ENCODE peak calls at places on chromosomes 7 and 10, in nine cellular contexts. One of them, this sample, is unnamed.

GRCh38 chr7:55306331-55306730 is 58.8 kb upstream of the LANCL2 start:
- DNase-seq in HepG2: no peak
- DNase-seq in vagina: no peak
- DNase-seq in stomach: no peak
- DNase-seq in HCT116: no peak
- DNase-seq in heart left ventricle: no peak
- DNase-seq in spleen: no peak
- DNase-seq in ovary: no peak
- DNase-seq in upper lobe of left lung: no peak
- DNase-seq in this sample: no peak

GRCh38 chr10:4107328-4107851 is 322.4 kb upstream of the KLF6 start:
- DNase-seq in HepG2: no peak
- DNase-seq in vagina: no peak
- DNase-seq in stomach: no peak
- DNase-seq in HCT116: no peak
- DNase-seq in heart left ventricle: no peak
- DNase-seq in spleen: no peak
- DNase-seq in ovary: no peak
- DNase-seq in upper lobe of left lung: no peak
- DNase-seq in this sample: no peak

GRCh38 chr10:79048639-79049550 is 19.9 kb upstream of the ZMIZ1 start:
- DNase-seq in HepG2: no peak
- DNase-seq in vagina: no peak
- DNase-seq in stomach: no peak
- DNase-seq in HCT116: no peak
- DNase-seq in heart left ventricle: no peak
- DNase-seq in spleen: peak
- DNase-seq in ovary: peak
- DNase-seq in upper lobe of left lung: no peak
- DNase-seq in this sample: peak

GRCh38 chr10:133388973-133389818 is 4.8 kb upstream of the MTG1 start:
- DNase-seq in HepG2: no peak
- DNase-seq in vagina: no peak
- DNase-seq in stomach: peak
- DNase-seq in HCT116: no peak
- DNase-seq in heart left ventricle: no peak
- DNase-seq in spleen: peak
- DNase-seq in ovary: no peak
- DNase-seq in upper lobe of left lung: peak
- DNase-seq in this sample: no peak

GRCh38 chr7:79376297-79377025 is 77.0 kb downstream of the MAGI2 start:
- DNase-seq in HepG2: no peak
- DNase-seq in vagina: no peak
- DNase-seq in stomach: no peak
- DNase-seq in HCT116: no peak
- DNase-seq in heart left ventricle: no peak
- DNase-seq in spleen: no peak
- DNase-seq in ovary: no peak
- DNase-seq in upper lobe of left lung: no peak
- DNase-seq in this sample: no peak

GRCh38 chr7:20828947-20829346 is 42.3 kb upstream of the SP8 start:
- DNase-seq in HepG2: no peak
- DNase-seq in vagina: no peak
- DNase-seq in stomach: no peak
- DNase-seq in HCT116: no peak
- DNase-seq in heart left ventricle: no peak
- DNase-seq in spleen: no peak
- DNase-seq in ovary: no peak
- DNase-seq in upper lobe of left lung: no peak
- DNase-seq in this sample: no peak

GRCh38 chr7:112411186-112411795 is 39.0 kb upstream of the IFRD1 start:
- DNase-seq in HepG2: peak
- DNase-seq in vagina: no peak
- DNase-seq in stomach: no peak
- DNase-seq in HCT116: no peak
- DNase-seq in heart left ventricle: peak
- DNase-seq in spleen: no peak
- DNase-seq in ovary: peak
- DNase-seq in upper lobe of left lung: no peak
- DNase-seq in this sample: no peak

GRCh38 chr10:106705576-106706526 is 458.7 kb downstream of the SORCS1 start:
- DNase-seq in HepG2: peak
- DNase-seq in vagina: no peak
- DNase-seq in stomach: peak
- DNase-seq in HCT116: peak
- DNase-seq in heart left ventricle: peak
- DNase-seq in spleen: no peak
- DNase-seq in ovary: peak
- DNase-seq in upper lobe of left lung: no peak
- DNase-seq in this sample: no peak

GRCh38 chr10:44337081-44337480 is 47.8 kb downstream of the CXCL12 start:
- DNase-seq in HepG2: no peak
- DNase-seq in vagina: no peak
- DNase-seq in stomach: no peak
- DNase-seq in HCT116: no peak
- DNase-seq in heart left ventricle: no peak
- DNase-seq in spleen: no peak
- DNase-seq in ovary: no peak
- DNase-seq in upper lobe of left lung: no peak
- DNase-seq in this sample: no peak

GRCh38 chr7:76165106-76165972 is 36.4 kb upstream of the SRRM3 start:
- DNase-seq in HepG2: no peak
- DNase-seq in vagina: peak
- DNase-seq in stomach: peak
- DNase-seq in HCT116: no peak
- DNase-seq in heart left ventricle: peak
- DNase-seq in spleen: peak
- DNase-seq in ovary: no peak
- DNase-seq in upper lobe of left lung: peak
- DNase-seq in this sample: no peak

GRCh38 chr7:47670738-47671137 is 88.8 kb upstream of the TNS3 start:
- DNase-seq in HepG2: no peak
- DNase-seq in vagina: no peak
- DNase-seq in stomach: no peak
- DNase-seq in HCT116: no peak
- DNase-seq in heart left ventricle: no peak
- DNase-seq in spleen: peak
- DNase-seq in ovary: no peak
- DNase-seq in upper lobe of left lung: no peak
- DNase-seq in this sample: no peak

GRCh38 chr7:2719007-2719406 is 31.0 kb downstream of the AMZ1 start:
- DNase-seq in HepG2: no peak
- DNase-seq in vagina: no peak
- DNase-seq in stomach: no peak
- DNase-seq in HCT116: no peak
- DNase-seq in heart left ventricle: no peak
- DNase-seq in spleen: peak
- DNase-seq in ovary: no peak
- DNase-seq in upper lobe of left lung: no peak
- DNase-seq in this sample: no peak

GRCh38 chr10:23656735-23657134 is 217.9 kb downstream of the OTUD1 start:
- DNase-seq in HepG2: no peak
- DNase-seq in vagina: no peak
- DNase-seq in stomach: no peak
- DNase-seq in HCT116: no peak
- DNase-seq in heart left ventricle: no peak
- DNase-seq in spleen: no peak
- DNase-seq in ovary: no peak
- DNase-seq in upper lobe of left lung: no peak
- DNase-seq in this sample: no peak

GRCh38 chr10:116183733-116184447 is 89.1 kb downstream of the GFRA1 start:
- DNase-seq in HepG2: no peak
- DNase-seq in vagina: no peak
- DNase-seq in stomach: no peak
- DNase-seq in HCT116: no peak
- DNase-seq in heart left ventricle: no peak
- DNase-seq in spleen: no peak
- DNase-seq in ovary: no peak
- DNase-seq in upper lobe of left lung: no peak
- DNase-seq in this sample: no peak

GRCh38 chr7:63925262-63925625 is 73.4 kb upstream of the ZNF722 start:
- DNase-seq in HepG2: no peak
- DNase-seq in vagina: no peak
- DNase-seq in stomach: no peak
- DNase-seq in HCT116: no peak
- DNase-seq in heart left ventricle: peak
- DNase-seq in spleen: peak
- DNase-seq in ovary: peak
- DNase-seq in upper lobe of left lung: no peak
- DNase-seq in this sample: no peak

GRCh38 chr7:318476-319266 is 28.7 kb downstream of the FOXL3 start:
- DNase-seq in HepG2: peak
- DNase-seq in vagina: no peak
- DNase-seq in stomach: peak
- DNase-seq in HCT116: no peak
- DNase-seq in heart left ventricle: peak
- DNase-seq in spleen: peak
- DNase-seq in ovary: no peak
- DNase-seq in upper lobe of left lung: no peak
- DNase-seq in this sample: no peak

GRCh38 chr7:63205136-63205535 is 793.5 kb upstream of the ZNF722 start:
- DNase-seq in HepG2: no peak
- DNase-seq in vagina: no peak
- DNase-seq in stomach: no peak
- DNase-seq in HCT116: no peak
- DNase-seq in heart left ventricle: no peak
- DNase-seq in spleen: no peak
- DNase-seq in ovary: no peak
- DNase-seq in upper lobe of left lung: no peak
- DNase-seq in this sample: no peak

GRCh38 chr7:105742787-105743186 is 133.6 kb downstream of the ATXN7L1 start:
- DNase-seq in HepG2: no peak
- DNase-seq in vagina: no peak
- DNase-seq in stomach: no peak
- DNase-seq in HCT116: no peak
- DNase-seq in heart left ventricle: no peak
- DNase-seq in spleen: no peak
- DNase-seq in ovary: no peak
- DNase-seq in upper lobe of left lung: no peak
- DNase-seq in this sample: no peak

GRCh38 chr10:14326581-14326980 is 4.1 kb downstream of the FRMD4A start:
- DNase-seq in HepG2: no peak
- DNase-seq in vagina: no peak
- DNase-seq in stomach: no peak
- DNase-seq in HCT116: no peak
- DNase-seq in heart left ventricle: no peak
- DNase-seq in spleen: no peak
- DNase-seq in ovary: no peak
- DNase-seq in upper lobe of left lung: no peak
- DNase-seq in this sample: no peak

GRCh38 chr10:14328881-14329280 is 1.8 kb downstream of the FRMD4A start:
- DNase-seq in HepG2: no peak
- DNase-seq in vagina: no peak
- DNase-seq in stomach: no peak
- DNase-seq in HCT116: no peak
- DNase-seq in heart left ventricle: no peak
- DNase-seq in spleen: no peak
- DNase-seq in ovary: no peak
- DNase-seq in upper lobe of left lung: no peak
- DNase-seq in this sample: no peak

GRCh38 chr10:14327535-14327934 is 3.2 kb downstream of the FRMD4A start:
- DNase-seq in HepG2: no peak
- DNase-seq in vagina: no peak
- DNase-seq in stomach: no peak
- DNase-seq in HCT116: no peak
- DNase-seq in heart left ventricle: no peak
- DNase-seq in spleen: no peak
- DNase-seq in ovary: no peak
- DNase-seq in upper lobe of left lung: no peak
- DNase-seq in this sample: no peak

GRCh38 chr10:14330390-14331071 is at the start of gene FRMD4A:
- DNase-seq in HepG2: no peak
- DNase-seq in vagina: no peak
- DNase-seq in stomach: no peak
- DNase-seq in HCT116: no peak
- DNase-seq in heart left ventricle: no peak
- DNase-seq in spleen: no peak
- DNase-seq in ovary: no peak
- DNase-seq in upper lobe of left lung: no peak
- DNase-seq in this sample: no peak

GRCh38 chr10:14329609-14330246 is 996 bp downstream of the FRMD4A start:
- DNase-seq in HepG2: no peak
- DNase-seq in vagina: no peak
- DNase-seq in stomach: no peak
- DNase-seq in HCT116: no peak
- DNase-seq in heart left ventricle: no peak
- DNase-seq in spleen: no peak
- DNase-seq in ovary: no peak
- DNase-seq in upper lobe of left lung: peak
- DNase-seq in this sample: no peak
- H3K4me3 ChIP-seq in HepG2: no peak
- H3K4me3 ChIP-seq in vagina: no peak
- H3K4me3 ChIP-seq in stomach: no peak
- H3K4me3 ChIP-seq in HCT116: no peak
- H3K4me3 ChIP-seq in heart left ventricle: no peak
- H3K4me3 ChIP-seq in spleen: no peak
- H3K4me3 ChIP-seq in ovary: no peak
- H3K4me3 ChIP-seq in upper lobe of left lung: no peak
- H3K4me3 ChIP-seq in this sample: no peak

GRCh38 chr7:73828972-73829371 is 1.8 kb upstream of the CLDN4 start:
- DNase-seq in HepG2: no peak
- DNase-seq in vagina: no peak
- DNase-seq in stomach: no peak
- DNase-seq in HCT116: no peak
- DNase-seq in heart left ventricle: no peak
- DNase-seq in spleen: no peak
- DNase-seq in ovary: no peak
- DNase-seq in upper lobe of left lung: no peak
- DNase-seq in this sample: no peak
- H3K27ac ChIP-seq in HepG2: no peak
- H3K27ac ChIP-seq in vagina: no peak
- H3K27ac ChIP-seq in stomach: peak
- H3K27ac ChIP-seq in HCT116: peak
- H3K27ac ChIP-seq in heart left ventricle: no peak
- H3K27ac ChIP-seq in spleen: no peak
- H3K27ac ChIP-seq in ovary: no peak
- H3K27ac ChIP-seq in upper lobe of left lung: peak
- H3K27ac ChIP-seq in this sample: peak

DNA sequence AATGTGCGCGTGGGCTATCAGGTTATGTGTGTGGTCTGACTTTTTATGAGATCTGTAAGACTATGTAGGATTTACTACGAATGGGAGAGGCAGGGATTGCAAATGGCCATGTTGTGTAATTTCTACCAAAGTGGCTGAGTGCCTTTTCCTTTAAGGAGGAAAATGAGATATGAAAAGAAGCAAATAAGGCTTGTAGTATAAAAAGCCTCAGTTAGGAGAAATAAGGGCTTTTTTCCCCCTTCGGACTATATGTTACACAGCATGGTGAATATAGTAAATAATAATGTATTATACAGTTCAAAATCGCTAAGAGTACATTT is 447 bp upstream of the GPAM start:
- DNase-seq in HepG2: no peak
- DNase-seq in vagina: no peak
- DNase-seq in stomach: no peak
- DNase-seq in HCT116: no peak
- DNase-seq in heart left ventricle: no peak
- DNase-seq in spleen: no peak
- DNase-seq in ovary: no peak
- DNase-seq in upper lobe of left lung: no peak
- DNase-seq in this sample: no peak
- TF ChIP-seq POLR2A in HepG2: no peak
- TF ChIP-seq POLR2A in vagina: no peak
- TF ChIP-seq POLR2A in stomach: no peak
- TF ChIP-seq POLR2A in HCT116: no peak
- TF ChIP-seq POLR2A in heart left ventricle: no peak
- TF ChIP-seq POLR2A in spleen: no peak
- TF ChIP-seq POLR2A in ovary: no peak
- TF ChIP-seq POLR2A in upper lobe of left lung: no peak
- TF ChIP-seq POLR2A in this sample: no peak

GRCh38 chr10:21523007-21523406 is 2.5 kb downstream of the SKIDA1 start:
- DNase-seq in HepG2: no peak
- DNase-seq in vagina: no peak
- DNase-seq in stomach: no peak
- DNase-seq in HCT116: no peak
- DNase-seq in heart left ventricle: no peak
- DNase-seq in spleen: no peak
- DNase-seq in ovary: no peak
- DNase-seq in upper lobe of left lung: no peak
- DNase-seq in this sample: no peak
- H3K4me3 ChIP-seq in HepG2: no peak
- H3K4me3 ChIP-seq in vagina: no peak
- H3K4me3 ChIP-seq in stomach: no peak
- H3K4me3 ChIP-seq in HCT116: no peak
- H3K4me3 ChIP-seq in heart left ventricle: no peak
- H3K4me3 ChIP-seq in spleen: no peak
- H3K4me3 ChIP-seq in ovary: no peak
- H3K4me3 ChIP-seq in upper lobe of left lung: no peak
- H3K4me3 ChIP-seq in this sample: no peak

This sample was measured in breast epithelium.